ENCODE peak calls at places on chromosomes 5 and 9, in four cellular contexts. G is H9, Q is IMR-90, F is H1. T is an unnamed sample.

GRCh38 chr9:98985596-98985995 is 41.9 kb downstream of the COL15A1 start:
- DNase-seq in F (no peak), G (peak), Q (no peak), T (no peak)

GRCh38 chr5:10866913-10867312 is 105.9 kb upstream of the DAP start:
- DNase-seq in Q (peak), F (no peak), G (no peak), T (peak)

GRCh38 chr9:117470455-117470854 is 55.6 kb upstream of the ASTN2 start:
- DNase-seq in G (no peak), Q (no peak), F (no peak), T (peak)

GRCh38 chr5:172860520-172861443 is 26.7 kb downstream of the ERGIC1 start:
- DNase-seq in G (no peak), F (no peak), Q (peak), T (no peak)

GRCh38 chr9:79559501-79560181 is 12.1 kb upstream of the TLE4 start:
- DNase-seq in F (no peak), G (no peak), Q (peak), T (no peak)

GRCh38 chr9:135343733-135344522 is 135.7 kb upstream of the PPP1R26 start:
- DNase-seq in Q (peak), F (peak), G (peak), T (peak)

GRCh38 chr9:107805198-107805597 is 315.6 kb upstream of the KLF4 start:
- DNase-seq in F (no peak), Q (no peak), G (no peak), T (no peak)

GRCh38 chr5:1781726-1782384 is 17.8 kb downstream of the MRPL36 start:
- DNase-seq in G (no peak), F (no peak), Q (no peak), T (no peak)

GRCh38 chr5:178432421-178433272 is 157.5 kb downstream of the COL23A1 start:
- DNase-seq in G (no peak), Q (no peak), F (no peak), T (no peak)

GRCh38 chr5:34415559-34416198 is 240.4 kb upstream of the RAI14 start:
- DNase-seq in G (no peak), F (no peak), Q (peak), T (no peak)

GRCh38 chr9:112061152-112061740 is 113.9 kb downstream of the SUSD1 start:
- DNase-seq in F (no peak), G (no peak), Q (peak), T (peak)

GRCh38 chr9:36191290-36191645 is 547 bp downstream of the CLTA start:
- DNase-seq in G (no peak), F (no peak), Q (no peak), T (peak)

GRCh38 chr5:171776747-171777419 is 8.7 kb upstream of the SMIM23 start:
- DNase-seq in Q (peak), F (no peak), G (no peak), T (peak)

GRCh38 chr5:101866473-101866872 is 429.6 kb downstream of the SLCO4C1 start:
- DNase-seq in G (no peak), Q (no peak), F (no peak), T (no peak)

GRCh38 chr9:126407125-126407870 is 80.7 kb downstream of the MVB12B start:
- DNase-seq in F (no peak), Q (peak), G (no peak), T (no peak)

GRCh38 chr9:132572921-132573320 is 9.5 kb upstream of the BARHL1 start:
- DNase-seq in F (no peak), Q (no peak), G (peak), T (peak)

GRCh38 chr9:95857122-95857521 is 18.4 kb upstream of the ERCC6L2 start:
- DNase-seq in Q (peak), F (no peak), G (no peak), T (peak)

GRCh38 chr9:15146121-15146820 is 160.7 kb downstream of the TTC39B start:
- DNase-seq in F (no peak), G (no peak), Q (no peak), T (no peak)

GRCh38 chr5:127313847-127314473 is 23.4 kb downstream of the MEGF10 start:
- DNase-seq in Q (peak), G (peak), F (no peak), T (peak)

GRCh38 chr9:84759300-84759750 is 89.8 kb downstream of the NTRK2 start:
- DNase-seq in F (no peak), G (no peak), Q (no peak), T (no peak)

GRCh38 chr5:37015795-37016666 is 139.5 kb downstream of the NIPBL start:
- DNase-seq in G (no peak), F (no peak), Q (peak), T (no peak)

GRCh38 chr9:33737811-33738606 is 57.4 kb upstream of the PRSS3 start:
- DNase-seq in F (no peak), Q (peak), G (peak), T (peak)

GRCh38 chr9:74125916-74126315 is 371.2 kb upstream of the RORB start:
- DNase-seq in G (no peak), F (no peak), Q (no peak), T (peak)

GRCh38 chr5:66828046-66828550 is 231.9 kb downstream of the MAST4 start:
- DNase-seq in F (no peak), Q (no peak), G (peak), T (peak)

GRCh38 chr5:62275581-62275980 is 30.4 kb upstream of the KIF2A start:
- DNase-seq in F (no peak), Q (no peak), G (no peak), T (no peak)

GRCh38 chr9:115000217-115000639 is 69.8 kb upstream of the TNFSF8 start:
- DNase-seq in Q (no peak), F (no peak), G (no peak), T (no peak)

GRCh38 chr5:80437326-80437725 is 29.5 kb downstream of the ZFYVE16 start:
- DNase-seq in F (no peak), Q (no peak), G (no peak), T (no peak)

GRCh38 chr9:136050706-136051567 is 44.2 kb downstream of the NACC2 start:
- DNase-seq in G (peak), F (no peak), Q (peak), T (peak)

GRCh38 chr5:154145268-154145667 is 45.3 kb upstream of the GALNT10 start:
- DNase-seq in F (no peak), Q (no peak), G (no peak), T (no peak)

GRCh38 chr5:175484824-175485223 is 6.5 kb downstream of the SFXN1 start:
- DNase-seq in Q (no peak), F (no peak), G (no peak), T (no peak)

GRCh38 chr9:113568481-113569321 is 105.2 kb downstream of the RGS3 start:
- DNase-seq in F (no peak), Q (peak), G (no peak), T (no peak)

GRCh38 chr5:68330564-68330963 is 115.0 kb downstream of the PIK3R1 start:
- DNase-seq in F (no peak), Q (peak), G (no peak), T (no peak)

GRCh38 chr9:107620801-107621200 is 131.2 kb upstream of the KLF4 start:
- DNase-seq in F (no peak), Q (no peak), G (no peak), T (no peak)

GRCh38 chr5:169296456-169297220 is 4.3 kb downstream of the SLIT3 start:
- DNase-seq in F (no peak), G (no peak), Q (no peak), T (no peak)

GRCh38 chr5:161660806-161661205 is 24.7 kb upstream of the GABRA6 start:
- DNase-seq in Q (no peak), G (peak), F (no peak), T (no peak)

DNA sequence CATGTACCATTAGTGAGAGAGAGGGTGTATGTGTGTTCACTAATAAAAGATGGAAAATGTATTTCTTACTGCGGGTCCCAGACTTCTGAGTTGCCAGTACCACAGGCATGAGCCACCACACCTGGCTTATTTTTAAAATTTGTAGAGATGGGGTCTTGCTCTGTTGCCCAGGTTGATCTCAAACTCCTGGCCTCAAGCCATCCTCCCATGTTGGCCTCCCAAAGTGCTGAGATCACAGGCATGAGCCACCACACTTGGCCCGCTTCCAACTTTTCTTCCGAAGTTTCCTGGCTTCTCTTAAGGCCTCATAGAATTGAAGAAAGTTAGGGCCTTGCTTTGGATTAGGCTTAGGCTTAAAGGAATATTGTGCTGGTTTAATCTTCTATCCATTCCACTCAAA is 40.4 kb upstream of the F2RL2 start:
- DNase-seq in Q (no peak), F (no peak), G (no peak), T (no peak)
- H3K56ac ChIP-seq in Q (no peak), F (no peak), G (no peak), T (peak)

GRCh38 chr5:143497749-143498148 is 94.3 kb upstream of the NR3C1 start:
- DNase-seq in G (no peak), F (no peak), Q (no peak), T (no peak)
- H4K5ac ChIP-seq in G (no peak), F (no peak), Q (no peak), T (no peak)

GRCh38 chr5:28561522-28561921 is 1523.1 kb upstream of the CDH9 start:
- DNase-seq in G (no peak), F (no peak), Q (no peak), T (no peak)
- H3K56ac ChIP-seq in G (no peak), F (no peak), Q (no peak), T (no peak)

GRCh38 chr5:74428275-74428674 is 212.3 kb downstream of the ENC1 start:
- DNase-seq in Q (no peak), F (no peak), G (no peak), T (no peak)
- H4K5ac ChIP-seq in Q (no peak), F (no peak), G (no peak), T (no peak)

DNA sequence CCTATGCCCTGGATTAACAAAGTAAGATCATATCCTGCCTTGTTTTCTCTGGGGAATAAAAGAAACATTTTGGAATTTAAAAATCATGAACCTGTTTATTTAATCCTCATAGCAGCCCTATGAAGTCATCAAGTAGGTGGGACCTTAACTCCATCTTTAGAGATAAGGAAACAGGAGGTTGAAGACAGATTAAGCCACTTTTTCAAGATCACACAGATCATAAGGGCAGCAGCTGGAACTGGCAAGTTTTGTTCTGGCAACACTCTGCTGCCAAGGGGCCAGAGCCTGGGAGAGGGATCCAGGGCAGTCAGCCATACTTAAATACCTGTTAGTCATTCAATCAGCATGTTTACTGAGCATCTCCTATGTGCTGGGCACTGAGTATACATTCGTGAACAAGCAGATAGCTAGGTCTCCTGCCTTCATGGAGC is 63.7 kb downstream of the SLC1A1 start:
- DNase-seq in F (no peak), G (no peak), Q (peak), T (no peak)
- H3K56ac ChIP-seq in F (no peak), G (no peak), Q (no peak), T (no peak)

T was measured in mesendoderm.